ENCODE peak calls at places on chromosomes 4 and X, in four cellular contexts. One of them, this sample, is unnamed. For H3K4me1, the result is how much of the 10 kb centered on the place peaks cover.

GRCh38 chr4:88759039-88759631 is 61.5 kb upstream of the NAP1L5 start:
- DNase-seq in fibroblast of lung: peak
- DNase-seq in endothelial cell of umbilical vein: peak
- DNase-seq in psoas muscle: no peak
- DNase-seq in this sample: peak

GRCh38 chrX:74492720-74493201 is 71.5 kb downstream of the SLC16A2 start:
- DNase-seq in fibroblast of lung: no peak
- DNase-seq in endothelial cell of umbilical vein: no peak
- DNase-seq in psoas muscle: no peak
- DNase-seq in this sample: peak

GRCh38 chr4:3514806-3515421 is 17.3 kb downstream of the LRPAP1 start:
- DNase-seq in fibroblast of lung: no peak
- DNase-seq in endothelial cell of umbilical vein: no peak
- DNase-seq in psoas muscle: peak
- DNase-seq in this sample: no peak

GRCh38 chr4:56976878-56977320 is 507 bp downstream of the NOA1 start:
- DNase-seq in fibroblast of lung: no peak
- DNase-seq in endothelial cell of umbilical vein: peak
- DNase-seq in psoas muscle: no peak
- DNase-seq in this sample: no peak

GRCh38 chr4:5204781-5205180 is 153.5 kb downstream of the STK32B start:
- DNase-seq in fibroblast of lung: no peak
- DNase-seq in endothelial cell of umbilical vein: no peak
- DNase-seq in psoas muscle: no peak
- DNase-seq in this sample: peak

GRCh38 chr4:4610672-4611071 is 68.8 kb upstream of the STX18 start:
- DNase-seq in fibroblast of lung: no peak
- DNase-seq in endothelial cell of umbilical vein: no peak
- DNase-seq in psoas muscle: no peak
- DNase-seq in this sample: no peak

GRCh38 chr4:167622481-167623240 is 388.4 kb upstream of the SPOCK3 start:
- DNase-seq in fibroblast of lung: peak
- DNase-seq in endothelial cell of umbilical vein: peak
- DNase-seq in psoas muscle: peak
- DNase-seq in this sample: peak

GRCh38 chr4:15117270-15117946 is 115.1 kb downstream of the CPEB2 start:
- DNase-seq in fibroblast of lung: peak
- DNase-seq in endothelial cell of umbilical vein: no peak
- DNase-seq in psoas muscle: no peak
- DNase-seq in this sample: no peak

GRCh38 chr4:22692736-22693135 is at the start of gene GBA3:
- DNase-seq in fibroblast of lung: no peak
- DNase-seq in endothelial cell of umbilical vein: no peak
- DNase-seq in psoas muscle: no peak
- DNase-seq in this sample: no peak
- TF ChIP-seq CTCF in fibroblast of lung: no peak
- TF ChIP-seq CTCF in endothelial cell of umbilical vein: no peak
- TF ChIP-seq CTCF in psoas muscle: no peak
- TF ChIP-seq CTCF in this sample: no peak

GRCh38 chr4:145553375-145553774 is 65.8 kb upstream of the MMAA start:
- DNase-seq in fibroblast of lung: no peak
- DNase-seq in endothelial cell of umbilical vein: no peak
- DNase-seq in psoas muscle: no peak
- DNase-seq in this sample: no peak
- H3K27ac ChIP-seq in fibroblast of lung: no peak
- H3K27ac ChIP-seq in endothelial cell of umbilical vein: no peak
- H3K27ac ChIP-seq in psoas muscle: no peak
- H3K27ac ChIP-seq in this sample: no peak

DNA sequence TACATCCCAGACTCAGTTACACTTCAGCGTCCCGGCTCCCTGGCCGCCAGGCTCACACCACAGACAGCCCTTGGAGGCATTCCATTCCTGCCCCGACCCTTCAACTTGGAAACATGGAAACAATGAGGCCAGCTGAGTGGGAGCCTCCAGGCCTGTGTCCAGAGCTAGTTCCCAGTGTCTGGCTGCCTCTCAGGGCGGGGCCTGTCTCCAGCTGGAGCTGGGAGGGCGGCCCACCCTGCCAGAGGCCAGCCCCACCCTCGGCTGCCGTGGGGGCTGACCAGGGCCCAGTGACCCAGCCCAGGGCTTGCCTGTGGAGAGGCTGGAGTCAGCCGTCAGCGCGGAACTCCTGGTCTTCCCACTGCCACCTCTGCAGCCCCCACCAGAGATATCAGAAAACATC is 37.4 kb upstream of the SPON2 start:
- DNase-seq in fibroblast of lung: peak
- DNase-seq in endothelial cell of umbilical vein: peak
- DNase-seq in psoas muscle: peak
- DNase-seq in this sample: no peak
- H3K4me1 ChIP-seq in fibroblast of lung: under half
- H3K4me1 ChIP-seq in endothelial cell of umbilical vein: under half
- H3K4me1 ChIP-seq in psoas muscle: under half
- H3K4me1 ChIP-seq in this sample: under half

DNA sequence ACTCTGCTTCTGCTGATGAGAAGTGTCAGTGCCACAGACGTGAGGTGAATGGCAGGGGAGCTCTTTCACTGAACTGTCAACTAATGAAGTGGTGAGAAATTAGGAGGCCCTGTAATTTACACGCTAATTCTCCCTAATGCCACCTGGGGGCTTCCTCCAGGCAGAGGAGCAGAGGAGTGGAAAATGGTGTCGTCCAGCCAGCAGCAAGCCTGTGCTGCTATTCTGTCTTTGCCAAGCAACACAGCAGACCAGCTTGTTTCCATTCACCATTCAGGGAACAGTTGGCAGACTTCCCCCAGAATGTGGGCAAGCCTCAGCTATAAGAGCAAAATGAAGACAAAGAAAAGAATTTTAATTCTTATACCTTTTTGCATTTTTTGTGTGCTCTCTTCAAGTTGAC is 245.2 kb upstream of the TET2 start:
- DNase-seq in fibroblast of lung: peak
- DNase-seq in endothelial cell of umbilical vein: no peak
- DNase-seq in psoas muscle: no peak
- DNase-seq in this sample: no peak
- TF ChIP-seq CTCF in fibroblast of lung: peak
- TF ChIP-seq CTCF in endothelial cell of umbilical vein: no peak
- TF ChIP-seq CTCF in psoas muscle: no peak
- TF ChIP-seq CTCF in this sample: no peak

DNA sequence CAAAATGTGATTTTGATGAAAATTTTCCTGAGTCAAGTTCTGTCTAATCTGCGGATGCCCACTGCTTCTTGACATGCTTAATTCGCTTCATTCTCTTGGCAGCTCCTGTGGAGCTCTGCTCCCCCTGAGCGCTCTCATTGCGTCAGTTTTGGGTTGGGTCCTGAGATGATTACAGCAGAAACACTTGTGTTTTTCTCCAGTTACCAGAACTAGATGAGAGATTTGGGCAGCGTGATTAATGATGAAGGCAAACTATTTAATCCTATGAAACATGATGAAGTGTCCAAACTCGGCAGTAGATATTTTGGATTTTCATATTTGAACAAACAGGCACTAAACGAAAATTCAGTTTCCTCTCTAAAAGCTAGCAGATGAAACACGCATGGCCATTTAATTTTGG is 4.2 kb upstream of the CXCL1 start:
- DNase-seq in fibroblast of lung: no peak
- DNase-seq in endothelial cell of umbilical vein: no peak
- DNase-seq in psoas muscle: no peak
- DNase-seq in this sample: no peak
- H3K27ac ChIP-seq in fibroblast of lung: no peak
- H3K27ac ChIP-seq in endothelial cell of umbilical vein: no peak
- H3K27ac ChIP-seq in psoas muscle: no peak
- H3K27ac ChIP-seq in this sample: no peak

DNA sequence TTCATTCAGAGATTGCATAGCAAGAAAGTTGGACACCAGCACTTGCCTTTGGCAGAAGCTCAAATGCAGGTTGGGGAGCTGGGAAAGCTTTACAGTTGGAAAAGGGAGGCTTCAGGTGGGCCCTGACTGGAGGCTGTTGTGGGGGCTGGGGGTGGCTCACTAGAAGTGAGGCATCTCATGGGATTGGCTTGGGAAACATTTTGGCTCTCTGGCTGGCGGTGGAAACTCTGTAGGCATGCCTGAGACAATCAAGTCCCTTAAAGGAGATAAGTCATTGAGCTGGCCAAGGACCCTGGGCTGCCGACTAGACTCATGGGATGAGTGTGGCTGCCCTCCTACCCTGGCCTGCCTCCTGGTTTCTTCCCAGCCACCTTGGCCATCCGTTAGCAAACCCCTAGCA is 31.4 kb upstream of the STS start:
- DNase-seq in fibroblast of lung: no peak
- DNase-seq in endothelial cell of umbilical vein: no peak
- DNase-seq in psoas muscle: no peak
- DNase-seq in this sample: no peak
- H3K4me1 ChIP-seq in fibroblast of lung: under half
- H3K4me1 ChIP-seq in endothelial cell of umbilical vein: under half
- H3K4me1 ChIP-seq in psoas muscle: under half
- H3K4me1 ChIP-seq in this sample: under half

GRCh38 chr4:37243061-37243460 is 1.5 kb upstream of the NWD2 start:
- DNase-seq in fibroblast of lung: no peak
- DNase-seq in endothelial cell of umbilical vein: no peak
- DNase-seq in psoas muscle: no peak
- DNase-seq in this sample: no peak
- TF ChIP-seq CTCF in fibroblast of lung: no peak
- TF ChIP-seq CTCF in endothelial cell of umbilical vein: no peak
- TF ChIP-seq CTCF in psoas muscle: no peak
- TF ChIP-seq CTCF in this sample: no peak

DNA sequence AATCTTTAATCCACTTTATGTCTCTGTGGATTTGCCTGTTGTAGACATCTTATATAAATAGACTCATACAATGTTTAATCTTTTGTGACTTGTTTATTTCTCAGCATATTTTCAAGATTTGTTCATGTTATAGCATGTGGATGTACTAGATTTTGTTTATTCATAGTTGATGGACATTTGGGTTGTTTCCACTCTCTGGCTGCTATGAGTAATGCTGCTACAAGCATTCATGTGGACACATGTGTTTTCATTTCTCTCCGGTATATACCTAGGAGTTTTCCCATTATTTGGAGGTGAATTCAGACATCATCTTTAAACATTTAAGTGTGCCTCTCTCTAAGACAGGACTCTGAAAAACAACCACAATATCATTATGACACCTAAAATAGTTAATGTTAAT is 2.3 kb downstream of the IKBKG start:
- DNase-seq in fibroblast of lung: no peak
- DNase-seq in endothelial cell of umbilical vein: no peak
- DNase-seq in psoas muscle: no peak
- DNase-seq in this sample: no peak
- H3K27ac ChIP-seq in fibroblast of lung: no peak
- H3K27ac ChIP-seq in endothelial cell of umbilical vein: no peak
- H3K27ac ChIP-seq in psoas muscle: no peak
- H3K27ac ChIP-seq in this sample: no peak